ENCODE peak calls at places on chromosomes 7 and 10, in seven cellular contexts. L is fibroblast of gingiva, K is AML-193, O is psoas muscle, T is IMR-90, G is HTR-8/SVneo, M is brain pericyte. P is an unnamed sample.

GRCh38 chr7:22671177-22671879 is 55.7 kb upstream of the IL6 start:
- DNase-seq in T (peak), K (no peak), G (no peak), L (peak), M (no peak), O (no peak), P (no peak)

GRCh38 chr7:151459726-151460473 is 20.0 kb upstream of the CRYGN start:
- DNase-seq in T (peak), L (peak), M (peak), G (peak), K (no peak), O (peak), P (peak)

GRCh38 chr10:110774069-110775021 is 97.4 kb upstream of the PDCD4 start:
- DNase-seq in K (no peak), O (no peak), M (no peak), T (peak), L (peak), G (peak), P (peak)

GRCh38 chr10:52128056-52128683 is 185.9 kb upstream of the DKK1 start:
- DNase-seq in M (no peak), G (no peak), K (no peak), T (no peak), O (peak), L (no peak), P (no peak)

GRCh38 chr10:11358046-11358445 is 253.4 kb downstream of the USP6NL start:
- DNase-seq in K (peak), T (no peak), G (no peak), M (no peak), L (no peak), O (no peak), P (no peak)

GRCh38 chr7:47301078-47301477 is 280.8 kb downstream of the TNS3 start:
- DNase-seq in K (no peak), L (no peak), G (no peak), T (no peak), M (no peak), O (no peak), P (peak)

GRCh38 chr10:84541289-84541637 is 212.9 kb downstream of the CCSER2 start:
- DNase-seq in G (no peak), M (no peak), L (no peak), O (no peak), K (no peak), T (no peak), P (peak)

GRCh38 chr7:122303971-122304603 is 463 bp downstream of the FEZF1 start:
- DNase-seq in O (no peak), L (no peak), M (no peak), K (no peak), T (no peak), G (no peak), P (no peak)

GRCh38 chr10:35643976-35644799 is 2.1 kb upstream of the FZD8 start:
- DNase-seq in L (no peak), M (no peak), T (no peak), G (no peak), O (no peak), K (no peak), P (no peak)

GRCh38 chr7:127589901-127590300 is 1.7 kb downstream of the ARF5 start:
- DNase-seq in O (no peak), M (no peak), L (no peak), T (no peak), G (no peak), K (no peak), P (no peak)

GRCh38 chr10:103534621-103535498 is 41.4 kb downstream of the NEURL1 start:
- DNase-seq in M (no peak), G (no peak), K (no peak), T (no peak), L (no peak), O (no peak), P (no peak)

GRCh38 chr7:8278183-8278582 is 16.2 kb upstream of the ICA1 start:
- DNase-seq in O (no peak), L (no peak), K (no peak), T (no peak), G (no peak), M (no peak), P (no peak)

GRCh38 chr10:86642499-86642898 is 11.8 kb upstream of the OPN4 start:
- DNase-seq in T (peak), M (no peak), G (no peak), L (no peak), O (no peak), K (no peak), P (no peak)

GRCh38 chr10:69139961-69140360 is 16.0 kb downstream of the VPS26A start:
- DNase-seq in M (no peak), K (no peak), O (no peak), T (no peak), G (no peak), L (no peak), P (no peak)

GRCh38 chr10:93417886-93418285 is 64.2 kb downstream of the MYOF start:
- DNase-seq in K (no peak), L (no peak), O (no peak), M (no peak), T (no peak), G (no peak), P (no peak)

GRCh38 chr10:98463022-98463421 is 16.3 kb upstream of the HPS1 start:
- DNase-seq in O (no peak), M (no peak), K (no peak), L (no peak), G (no peak), T (no peak), P (no peak)

GRCh38 chr10:109343293-109343692 is 580.0 kb downstream of the XPNPEP1 start:
- DNase-seq in K (no peak), M (no peak), O (no peak), T (peak), G (peak), L (no peak), P (no peak)

GRCh38 chr7:41711283-41712064 is 8.6 kb upstream of the INHBA start:
- DNase-seq in T (peak), O (no peak), L (peak), K (peak), G (no peak), M (no peak), P (peak)